ENCODE peak calls at places on chromosomes 16 and 17, in seven cellular contexts. R is IMR-90, N is PC-3, X is HL-60, G is RWPE1, B is stomach, Q is fibroblast of lung. F is an unnamed sample.

GRCh38 chr17:72125226-72125651 is 4.4 kb downstream of the SOX9 start:
- DNase-seq in G (no peak), R (peak; percentile 61), N (peak; percentile 45), B (no peak), X (no peak), Q (peak; percentile 65), F (no peak)

GRCh38 chr17:74071280-74071679 is 132.2 kb upstream of the RPL38 start:
- DNase-seq in N (no peak), Q (no peak), B (no peak), R (no peak), X (no peak), G (no peak), F (no peak)

GRCh38 chr16:4570688-4571321 is 14.7 kb downstream of the C16orf96 start:
- DNase-seq in X (no peak), Q (no peak), N (no peak), G (no peak), B (no peak), R (no peak), F (no peak)

GRCh38 chr16:27439273-27440018 is 37.5 kb downstream of the IL21R start:
- DNase-seq in X (no peak), R (no peak), G (no peak), Q (no peak), B (no peak), N (no peak), F (no peak)

GRCh38 chr16:81405702-81406113 is 38.9 kb upstream of the CMIP start:
- DNase-seq in R (peak; percentile 92), G (peak; percentile 98), X (no peak), N (peak; percentile 96), B (peak; percentile 44), Q (peak; percentile 99), F (peak; percentile 93)

GRCh38 chr17:48456584-48456983 is 26.6 kb upstream of the SKAP1 start:
- DNase-seq in X (no peak), R (no peak), G (peak; percentile 4), N (peak; percentile 63), B (no peak), Q (no peak), F (peak; percentile 16)

GRCh38 chr17:70298929-70299529 is 129.7 kb downstream of the KCNJ2 start:
- DNase-seq in X (no peak), Q (no peak), N (no peak), G (no peak), B (no peak), R (no peak), F (no peak)

GRCh38 chr17:75088902-75089417 is 1.2 kb downstream of the SLC16A5 start:
- DNase-seq in Q (peak; percentile 36), R (no peak), B (peak; percentile 60), G (no peak), X (no peak), N (peak; percentile 65), F (peak; percentile 76)

GRCh38 chr17:1060991-1061390 is 64.1 kb downstream of the TIMM22 start:
- DNase-seq in Q (peak; percentile 98), X (no peak), B (peak; percentile 87), N (peak; percentile 95), R (peak; percentile 99), G (peak; percentile 94), F (peak; percentile 99)

GRCh38 chr17:79785900-79786810 is 8.2 kb downstream of the CBX2 start:
- DNase-seq in G (no peak), Q (no peak), X (no peak), N (no peak), B (no peak), R (no peak), F (no peak)

GRCh38 chr17:10172241-10172741 is 26.1 kb downstream of the GAS7 start:
- DNase-seq in B (no peak), Q (no peak), R (peak; percentile 37), N (no peak), G (peak; percentile 14), X (peak; percentile 24), F (no peak)

GRCh38 chr17:64077409-64077808 is 52.5 kb downstream of the ERN1 start:
- DNase-seq in N (peak; percentile 30), G (no peak), Q (no peak), B (peak; percentile 60), R (peak; percentile 41), X (peak; percentile 70), F (peak; percentile 32)

GRCh38 chr16:12458591-12459400 is 344.9 kb downstream of the CPPED1 start:
- DNase-seq in N (no peak), G (no peak), Q (no peak), R (no peak), X (peak; percentile 93), B (no peak), F (no peak)

GRCh38 chr16:55149622-55150021 is 174.4 kb upstream of the IRX6 start:
- DNase-seq in B (no peak), Q (no peak), G (no peak), X (no peak), N (no peak), R (no peak), F (no peak)

GRCh38 chr16:3182608-3183444 is 5.2 kb upstream of the OR1F1 start:
- DNase-seq in Q (peak; percentile 51), N (peak; percentile 52), G (no peak), B (peak; percentile 37), X (no peak), R (peak; percentile 55), F (peak; percentile 72)

GRCh38 chr16:3180445-3180878 is 7.5 kb upstream of the OR1F1 start:
- DNase-seq in Q (no peak), B (no peak), R (no peak), X (no peak), G (no peak), N (no peak), F (no peak)

GRCh38 chr16:3186946-3187690 is 886 bp upstream of the OR1F1 start:
- DNase-seq in X (no peak), R (no peak), G (no peak), N (no peak), Q (no peak), B (no peak), F (no peak)

GRCh38 chr16:3179651-3180050 is 8.4 kb upstream of the OR1F1 start:
- DNase-seq in N (no peak), X (no peak), G (no peak), Q (no peak), R (no peak), B (no peak), F (no peak)

DNA sequence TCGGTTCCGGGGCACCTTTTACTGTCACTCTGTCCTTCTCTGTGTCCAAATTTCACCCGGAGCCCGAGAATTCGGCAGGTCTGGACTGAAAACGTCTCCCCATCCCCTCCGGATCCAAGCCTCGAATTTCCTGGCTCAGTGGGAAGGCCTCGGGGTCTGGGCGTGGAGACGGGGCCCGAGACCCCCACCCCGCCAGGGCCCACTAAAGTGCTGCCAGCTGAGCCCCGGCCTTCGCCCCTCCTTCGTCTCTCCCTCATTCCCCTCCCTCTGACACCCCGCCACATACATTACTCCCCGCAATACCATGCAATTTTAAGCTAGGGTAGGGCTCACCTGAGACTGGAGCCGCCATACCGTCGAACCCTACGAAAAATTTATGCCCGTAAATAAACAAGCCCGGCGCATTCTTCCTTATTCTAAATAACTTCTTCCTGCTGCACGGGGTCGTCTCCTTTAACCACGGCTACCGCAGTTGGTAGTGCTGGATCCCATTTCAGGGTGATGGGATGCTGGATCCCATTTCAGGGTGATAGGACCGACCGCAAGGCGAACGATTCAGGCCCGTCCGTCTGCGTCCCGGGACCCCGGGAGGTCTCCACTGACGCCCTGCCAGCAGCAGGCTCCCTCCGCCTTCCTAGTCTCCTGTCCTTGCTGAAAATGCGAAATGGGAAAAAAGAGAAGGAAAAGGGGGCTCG is 4.4 kb upstream of the OR1F1 start:
- DNase-seq in N (no peak), Q (peak; percentile 28), B (no peak), X (no peak), R (no peak), G (no peak), F (no peak)
- TF ChIP-seq CTCF in N (no peak), Q (no peak), B (no peak), X (no peak), R (no peak), G (no peak), F (peak; percentile 53)

GRCh38 chr17:7351665-7352558 is at the start of gene KCTD11:
- DNase-seq in X (no peak), B (peak; percentile 97), G (peak; percentile 95), R (peak; percentile 88), N (peak; percentile 92), Q (peak; percentile 91), F (peak; percentile 89)
- TF ChIP-seq CTCF in X (no peak), B (peak; percentile 41), G (peak; percentile 75), R (peak; percentile 63), N (peak; percentile 57), Q (peak; percentile 56), F (peak; percentile 53)

DNA sequence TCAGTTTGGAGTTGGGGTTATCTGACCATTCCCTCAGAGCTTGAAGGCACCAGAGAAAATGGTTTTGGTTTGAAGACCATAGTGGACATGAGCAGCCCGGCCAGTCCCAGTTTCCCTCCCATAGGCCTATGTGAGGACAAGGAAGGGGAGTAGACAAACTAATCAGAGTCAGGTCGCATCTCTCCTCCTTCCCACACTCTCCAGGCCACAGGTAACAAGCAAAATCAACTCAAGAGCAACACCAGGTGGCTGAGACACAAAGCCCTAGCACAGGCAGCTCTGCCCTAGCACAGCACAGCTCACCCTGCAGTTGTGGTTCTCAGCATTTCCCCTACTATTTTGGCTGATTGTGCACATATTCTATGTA is 7.2 kb downstream of the SUPT4H1 start:
- DNase-seq in X (no peak), G (no peak), B (no peak), N (no peak), R (no peak), Q (no peak), F (no peak)
- TF ChIP-seq CTCF in X (no peak), G (no peak), B (no peak), N (no peak), R (no peak), Q (no peak), F (no peak)

GRCh38 chr17:2986925-2987324 is 76.5 kb downstream of the OR1D5 start:
- DNase-seq in G (no peak), Q (no peak), N (no peak), B (no peak), R (no peak), X (no peak), F (no peak)

GRCh38 chr17:2981325-2981724 is 82.1 kb downstream of the OR1D5 start:
- DNase-seq in G (no peak), R (no peak), X (no peak), Q (no peak), B (no peak), N (no peak), F (no peak)

GRCh38 chr17:2980904-2981246 is 82.5 kb downstream of the OR1D5 start:
- DNase-seq in X (no peak), B (no peak), N (no peak), G (no peak), R (no peak), Q (no peak), F (no peak)

GRCh38 chr17:2980211-2980903 is 83.0 kb downstream of the OR1D5 start:
- DNase-seq in N (no peak), R (no peak), B (no peak), X (no peak), G (no peak), Q (no peak), F (no peak)

DNA sequence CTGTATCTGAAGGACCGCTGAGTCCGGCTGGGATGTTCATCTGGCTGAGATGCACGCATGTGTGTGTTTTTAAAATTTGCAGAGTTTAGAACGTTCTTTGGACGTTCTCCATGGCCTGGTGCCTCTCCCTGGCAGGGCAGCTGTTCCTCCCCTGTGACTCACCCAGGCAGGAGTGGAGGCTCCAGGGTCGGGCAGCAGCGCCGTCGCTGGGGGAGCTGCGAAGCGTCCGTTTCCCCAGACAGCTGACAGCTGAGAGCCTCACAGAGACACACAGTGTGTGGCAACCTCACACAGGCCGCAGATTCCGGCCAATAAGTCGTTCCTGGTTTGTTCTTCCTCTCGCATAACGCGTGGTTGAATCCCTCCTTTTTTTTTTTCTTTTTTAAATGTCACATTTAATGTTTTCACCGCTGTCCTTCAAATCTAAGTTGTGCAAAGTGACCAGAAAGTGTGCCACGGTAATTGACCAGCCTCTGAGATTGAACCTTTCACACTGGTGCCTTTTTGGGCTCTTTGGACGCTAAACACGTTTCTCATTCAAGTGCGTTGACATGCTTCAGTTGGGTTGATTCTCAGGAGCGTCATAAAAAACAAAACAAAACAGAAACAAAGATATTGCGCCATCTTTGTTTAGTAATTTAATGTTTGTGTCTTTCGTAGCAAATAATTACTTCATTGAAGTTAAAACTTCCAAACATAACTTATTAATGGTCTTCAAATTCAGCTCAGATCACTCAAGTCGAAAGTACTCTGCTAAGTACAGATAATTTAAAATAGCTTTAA is 80.4 kb downstream of the OR1D5 start:
- DNase-seq in R (peak; percentile 89), B (no peak), Q (peak; percentile 76), X (peak; percentile 63), N (no peak), G (peak; percentile 55), F (no peak)
- TF ChIP-seq CTCF in R (peak; percentile 55), B (no peak), Q (peak; percentile 60), X (no peak), N (no peak), G (no peak), F (no peak)

F was measured in MCF 10A.